ENCODE peak calls at places on chromosomes 16 and 17, in nine cellular contexts. B is hepatocyte, W is AG04450, M is cardiac fibroblast, G is MM.1S, N is tibial artery, Y is IMR-90, K is fibroblast of mammary gland, O is heart right ventricle. V is an unnamed sample.

GRCh38 chr16:4663756-4664465 is 29.5 kb upstream of the NUDT16L1 start:
- DNase-seq in N (peak; percentile 83), W (no peak), M (no peak), B (no peak), Y (no peak), K (peak; percentile 25), O (no peak), G (no peak), V (no peak)

GRCh38 chr16:12531937-12532336 is 271.8 kb downstream of the CPPED1 start:
- DNase-seq in N (no peak), M (peak; percentile 20), G (no peak), W (no peak), B (no peak), O (no peak), K (peak; percentile 30), Y (peak; percentile 51), V (no peak)

GRCh38 chr17:63275318-63275967 is 170.7 kb downstream of the CYB561 start:
- DNase-seq in Y (peak; percentile 99), O (no peak), N (no peak), G (no peak), W (peak; percentile 81), B (peak; percentile 35), K (peak; percentile 99), M (peak; percentile 97), V (no peak)

GRCh38 chr17:50638572-50638850 is 3.8 kb downstream of the ABCC3 start:
- DNase-seq in O (no peak), Y (peak; percentile 50), N (no peak), W (no peak), B (no peak), M (peak; percentile 80), K (peak; percentile 86), G (no peak), V (no peak)

GRCh38 chr16:29784901-29785500 is 5.5 kb upstream of the KIF22 start:
- DNase-seq in W (no peak), K (peak; percentile 61), M (peak; percentile 65), N (peak; percentile 83), B (peak; percentile 82), O (peak; percentile 86), Y (peak; percentile 22), G (peak; percentile 27), V (no peak)

GRCh38 chr16:67150058-67150832 is 553 bp downstream of the B3GNT9 start:
- DNase-seq in N (no peak), O (peak; percentile 64), M (peak; percentile 68), Y (peak; percentile 55), G (peak; percentile 31), W (no peak), B (peak; percentile 86), K (peak; percentile 80), V (no peak)

GRCh38 chr16:84665843-84666242 is 17.5 kb downstream of the KLHL36 start:
- DNase-seq in Y (no peak), B (no peak), O (no peak), N (no peak), G (no peak), M (no peak), K (no peak), W (no peak), V (no peak)

GRCh38 chr17:39927928-39928867 is 666 bp downstream of the LRRC3C start:
- DNase-seq in M (peak; percentile 22), Y (no peak), W (no peak), B (peak; percentile 54), O (peak; percentile 56), N (peak; percentile 82), G (peak; percentile 33), K (no peak), V (no peak)

GRCh38 chr17:44988256-44988942 is 20.3 kb upstream of the C1QL1 start:
- DNase-seq in Y (no peak), B (no peak), M (no peak), O (no peak), G (no peak), N (no peak), W (no peak), K (no peak), V (no peak)

GRCh38 chr16:3726021-3726687 is 8.8 kb upstream of the TRAP1 start:
- DNase-seq in W (no peak), N (no peak), Y (no peak), M (no peak), K (no peak), O (no peak), B (no peak), G (no peak), V (no peak)

GRCh38 chr16:10151718-10152117 is 30.5 kb downstream of the GRIN2A start:
- DNase-seq in K (no peak), G (peak; percentile 69), M (no peak), B (no peak), W (no peak), Y (no peak), N (no peak), O (no peak), V (no peak)

GRCh38 chr17:59423137-59423703 is 91.8 kb downstream of the YPEL2 start:
- DNase-seq in W (no peak), M (peak; percentile 94), G (no peak), Y (peak; percentile 24), N (peak; percentile 75), K (peak; percentile 96), B (peak; percentile 62), O (peak; percentile 19), V (no peak)

GRCh38 chr17:50608700-50609375 is 25.8 kb upstream of the ABCC3 start:
- DNase-seq in G (no peak), W (no peak), N (no peak), O (no peak), M (no peak), K (no peak), Y (no peak), B (no peak), V (no peak)

GRCh38 chr17:45823598-45823997 is 21.1 kb upstream of the SPPL2C start:
- DNase-seq in M (no peak), Y (no peak), N (no peak), G (peak; percentile 63), O (no peak), K (no peak), W (no peak), B (no peak), V (no peak)

GRCh38 chr17:76382305-76382802 is 2.1 kb upstream of the SPHK1 start:
- DNase-seq in N (no peak), W (no peak), M (peak; percentile 47), G (no peak), K (no peak), Y (peak; percentile 67), B (peak; percentile 64), O (no peak), V (no peak)

GRCh38 chr16:31386157-31386984 is 6.8 kb upstream of the ITGAD start:
- DNase-seq in N (no peak), M (peak; percentile 83), B (peak; percentile 34), G (peak; percentile 72), W (no peak), O (no peak), Y (peak; percentile 72), K (peak; percentile 82), V (peak; percentile 35)

GRCh38 chr17:29726721-29727252 is 104.1 kb upstream of the CORO6 start:
- DNase-seq in Y (peak; percentile 39), B (no peak), W (no peak), G (no peak), O (no peak), N (no peak), K (peak; percentile 22), M (peak; percentile 73), V (no peak)

GRCh38 chr16:86016201-86016965 is 117.4 kb downstream of the IRF8 start:
- DNase-seq in K (peak; percentile 65), M (peak; percentile 74), B (peak; percentile 77), N (peak; percentile 38), O (no peak), W (no peak), Y (peak; percentile 70), G (peak; percentile 24), V (no peak)

GRCh38 chr16:86018487-86018886 is 119.5 kb downstream of the IRF8 start:
- DNase-seq in K (peak; percentile 8), G (no peak), B (peak; percentile 64), M (peak; percentile 6), N (peak; percentile 46), O (no peak), Y (peak; percentile 45), W (no peak), V (no peak)

GRCh38 chr16:86022381-86022960 is 123.5 kb downstream of the IRF8 start:
- DNase-seq in O (no peak), M (no peak), W (no peak), Y (no peak), N (peak; percentile 51), B (no peak), K (no peak), G (no peak), V (no peak)

GRCh38 chr16:86020971-86021370 is 122.0 kb downstream of the IRF8 start:
- DNase-seq in G (no peak), W (no peak), N (peak; percentile 32), O (no peak), B (no peak), Y (no peak), M (no peak), K (no peak), V (no peak)

GRCh38 chr16:86019446-86020047 is 120.6 kb downstream of the IRF8 start:
- DNase-seq in Y (no peak), M (peak; percentile 3), K (no peak), W (no peak), N (peak; percentile 50), O (no peak), G (no peak), B (no peak), V (no peak)
- TF ChIP-seq CTCF in Y (peak; percentile 31), M (peak; percentile 28), K (peak; percentile 29), W (peak; percentile 45), N (no peak), O (no peak), G (peak; percentile 20), B (peak; percentile 38), V (peak; percentile 33)

DNA sequence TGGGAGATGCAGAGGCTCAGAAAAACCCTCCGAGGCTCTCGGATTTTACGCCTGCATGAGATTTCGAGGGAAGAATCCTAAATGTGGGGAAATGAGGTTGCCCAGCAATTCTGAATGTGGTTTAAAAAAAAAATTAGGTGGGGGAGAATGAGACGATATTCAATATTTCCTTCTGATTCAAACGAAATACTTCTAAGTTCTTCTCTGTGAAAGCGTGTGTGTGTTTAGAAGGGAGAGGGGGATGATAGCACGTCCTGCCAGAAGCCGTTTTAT is 47.8 kb downstream of the TBC1D16 start:
- DNase-seq in W (no peak), Y (no peak), N (no peak), K (no peak), O (no peak), G (no peak), B (no peak), M (no peak), V (no peak)
- H3K4me3 ChIP-seq in W (peak overlapping the region; percentile 37), Y (peak overlapping the region; percentile 17), N (no peak overlapping the region), K (peak overlapping the region; percentile 8), O (no peak overlapping the region), G (no peak overlapping the region), B (no peak overlapping the region), M (no peak overlapping the region), V (no peak overlapping the region)

DNA sequence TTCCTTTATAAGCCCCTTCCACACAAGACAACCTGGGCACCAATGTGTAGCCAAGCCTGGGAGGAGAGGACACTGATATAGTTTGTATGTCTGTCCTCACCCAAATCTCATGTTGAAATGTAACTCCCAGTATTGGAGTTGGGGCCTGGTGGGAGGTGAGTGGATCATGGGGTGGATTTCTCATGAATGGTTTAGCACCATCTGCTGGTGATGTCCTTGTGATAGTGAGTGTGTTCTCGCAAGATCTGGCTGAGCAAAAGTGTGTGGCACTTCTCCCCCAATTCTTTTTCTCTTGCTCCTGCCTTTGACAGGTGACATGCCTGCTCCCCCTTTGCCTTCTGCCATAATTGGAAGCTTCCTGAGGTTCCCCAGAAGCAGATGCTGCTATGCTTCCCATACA is 135.8 kb downstream of the USP31 start:
- DNase-seq in Y (peak; percentile 3), W (no peak), B (peak; percentile 7), K (peak; percentile 11), G (no peak), N (no peak), M (peak; percentile 9), O (no peak), V (no peak)
- TF ChIP-seq CTCF in Y (no peak), W (peak; percentile 8), B (peak; percentile 17), K (no peak), G (peak; percentile 18), N (no peak), M (no peak), O (no peak), V (peak; percentile 24)

GRCh38 chr16:73058221-73058615 is 10.3 kb upstream of the ZFHX3 start:
- DNase-seq in N (no peak), O (peak; percentile 63), B (peak; percentile 80), G (peak; percentile 49), W (no peak), Y (no peak), K (no peak), M (peak; percentile 46), V (no peak)
- H3K4me3 ChIP-seq in N (peak overlapping the region; percentile 84), O (peak overlapping the region; percentile 61), B (peak overlapping the region; percentile 86), G (no peak overlapping the region), W (peak overlapping the region; percentile 72), Y (peak overlapping the region; percentile 82), K (peak overlapping the region; percentile 62), M (peak overlapping the region; percentile 70), V (peak overlapping the region; percentile 46)